ENCODE peak calls at places on chromosomes 2 and 18, in seven cellular contexts. One of them, this sample, is unnamed.

GRCh38 chr18:5195656-5196055 is 1.4 kb downstream of the AKAIN1 start:
- DNase-seq in IMR-90: no peak
- DNase-seq in HCT116: no peak
- DNase-seq in H1: no peak
- DNase-seq in GM12878: no peak
- DNase-seq in K562: no peak
- DNase-seq in A549: no peak
- DNase-seq in this sample: no peak

GRCh38 chr2:64196986-64197385 is 52.8 kb upstream of the PELI1 start:
- DNase-seq in A549: no peak
- DNase-seq in K562: no peak
- DNase-seq in IMR-90: no peak
- DNase-seq in HCT116: no peak
- DNase-seq in H1: no peak
- DNase-seq in GM12878: no peak
- DNase-seq in this sample: no peak

GRCh38 chr2:100744589-100744988 is 75.3 kb upstream of the NPAS2 start:
- DNase-seq in IMR-90: peak; percentile 65
- DNase-seq in A549: no peak
- DNase-seq in HCT116: no peak
- DNase-seq in H1: no peak
- DNase-seq in K562: no peak
- DNase-seq in GM12878: no peak
- DNase-seq in this sample: peak; percentile 47

GRCh38 chr2:123359636-123360035 is 665.5 kb upstream of the CNTNAP5 start:
- DNase-seq in IMR-90: no peak
- DNase-seq in A549: no peak
- DNase-seq in GM12878: no peak
- DNase-seq in K562: no peak
- DNase-seq in H1: no peak
- DNase-seq in HCT116: no peak
- DNase-seq in this sample: no peak

GRCh38 chr2:48016620-48017019 is 110.3 kb upstream of the FBXO11 start:
- DNase-seq in A549: peak; percentile 21
- DNase-seq in K562: peak; percentile 31
- DNase-seq in HCT116: peak; percentile 29
- DNase-seq in H1: no peak
- DNase-seq in IMR-90: no peak
- DNase-seq in GM12878: no peak
- DNase-seq in this sample: peak; percentile 43

GRCh38 chr2:29420999-29421856 is 306.0 kb downstream of the CLIP4 start:
- DNase-seq in HCT116: no peak
- DNase-seq in K562: no peak
- DNase-seq in GM12878: no peak
- DNase-seq in A549: no peak
- DNase-seq in H1: no peak
- DNase-seq in IMR-90: peak; percentile 40
- DNase-seq in this sample: no peak

GRCh38 chr2:177909962-177910361 is 162.6 kb downstream of the PDE11A start:
- DNase-seq in H1: no peak
- DNase-seq in GM12878: no peak
- DNase-seq in HCT116: no peak
- DNase-seq in A549: no peak
- DNase-seq in K562: no peak
- DNase-seq in IMR-90: peak; percentile 32
- DNase-seq in this sample: peak; percentile 10

GRCh38 chr2:54083440-54083839 is 32.0 kb upstream of the ACYP2 start:
- DNase-seq in HCT116: no peak
- DNase-seq in A549: no peak
- DNase-seq in IMR-90: peak; percentile 60
- DNase-seq in GM12878: no peak
- DNase-seq in H1: no peak
- DNase-seq in K562: no peak
- DNase-seq in this sample: no peak

GRCh38 chr18:7196421-7196820 is 34.5 kb upstream of the LRRC30 start:
- DNase-seq in IMR-90: no peak
- DNase-seq in H1: peak; percentile 10
- DNase-seq in A549: no peak
- DNase-seq in GM12878: no peak
- DNase-seq in HCT116: no peak
- DNase-seq in K562: no peak
- DNase-seq in this sample: no peak

GRCh38 chr18:43350176-43350575 is 72.9 kb upstream of the SYT4 start:
- DNase-seq in HCT116: no peak
- DNase-seq in K562: no peak
- DNase-seq in IMR-90: no peak
- DNase-seq in A549: no peak
- DNase-seq in GM12878: no peak
- DNase-seq in H1: no peak
- DNase-seq in this sample: no peak

GRCh38 chr2:224968051-224968450 is 74.2 kb downstream of the DOCK10 start:
- DNase-seq in H1: no peak
- DNase-seq in A549: no peak
- DNase-seq in K562: no peak
- DNase-seq in IMR-90: no peak
- DNase-seq in HCT116: no peak
- DNase-seq in GM12878: no peak
- DNase-seq in this sample: no peak

GRCh38 chr2:171403181-171403580 is 30.6 kb downstream of the METTL8 start:
- DNase-seq in A549: no peak
- DNase-seq in H1: no peak
- DNase-seq in K562: no peak
- DNase-seq in IMR-90: peak; percentile 49
- DNase-seq in HCT116: no peak
- DNase-seq in GM12878: no peak
- DNase-seq in this sample: peak; percentile 6

GRCh38 chr2:158412206-158412605 is 44.3 kb downstream of the CCDC148 start:
- DNase-seq in GM12878: no peak
- DNase-seq in IMR-90: peak; percentile 76
- DNase-seq in K562: no peak
- DNase-seq in HCT116: no peak
- DNase-seq in A549: no peak
- DNase-seq in H1: no peak
- DNase-seq in this sample: peak; percentile 50

GRCh38 chr18:56021136-56021813 is 433.3 kb upstream of the TCF4 start:
- DNase-seq in IMR-90: peak; percentile 51
- DNase-seq in HCT116: no peak
- DNase-seq in GM12878: no peak
- DNase-seq in K562: no peak
- DNase-seq in H1: no peak
- DNase-seq in A549: no peak
- DNase-seq in this sample: no peak

GRCh38 chr2:72037322-72037721 is 110.3 kb downstream of the CYP26B1 start:
- DNase-seq in A549: no peak
- DNase-seq in HCT116: no peak
- DNase-seq in GM12878: no peak
- DNase-seq in IMR-90: no peak
- DNase-seq in H1: no peak
- DNase-seq in K562: no peak
- DNase-seq in this sample: no peak

GRCh38 chr2:144102386-144102785 is 417.5 kb downstream of the ZEB2 start:
- DNase-seq in A549: no peak
- DNase-seq in IMR-90: no peak
- DNase-seq in GM12878: no peak
- DNase-seq in H1: no peak
- DNase-seq in HCT116: no peak
- DNase-seq in K562: no peak
- DNase-seq in this sample: no peak

GRCh38 chr18:70072678-70073077 is 125.0 kb upstream of the CD226 start:
- DNase-seq in GM12878: no peak
- DNase-seq in K562: peak; percentile 10
- DNase-seq in A549: no peak
- DNase-seq in H1: no peak
- DNase-seq in IMR-90: peak; percentile 50
- DNase-seq in HCT116: no peak
- DNase-seq in this sample: peak; percentile 34

DNA sequence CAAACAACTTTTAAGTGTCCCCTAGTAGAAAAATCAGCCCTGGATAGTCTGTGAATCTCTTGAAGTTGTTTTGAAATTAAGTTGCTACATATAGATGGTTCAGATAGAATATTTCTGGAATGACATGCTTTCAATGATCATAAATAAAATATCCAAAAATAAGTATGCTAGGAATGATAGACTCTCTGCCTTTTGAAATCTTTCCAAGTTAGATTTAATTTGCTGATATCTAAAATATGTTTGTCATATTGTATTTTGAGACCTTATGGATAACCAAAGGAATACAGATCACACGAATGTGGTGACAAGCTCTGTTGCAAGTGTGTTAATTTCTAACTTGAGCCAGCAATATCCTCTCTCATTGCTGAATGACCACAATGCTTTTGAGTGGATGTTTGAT is 488.7 kb downstream of the THSD7B start:
- DNase-seq in GM12878: no peak
- DNase-seq in A549: no peak
- DNase-seq in HCT116: no peak
- DNase-seq in H1: no peak
- DNase-seq in IMR-90: no peak
- DNase-seq in K562: no peak
- DNase-seq in this sample: no peak
- H3K4me1 ChIP-seq in GM12878: no peaks in the 10 kb centered on the region
- H3K4me1 ChIP-seq in A549: no peaks in the 10 kb centered on the region
- H3K4me1 ChIP-seq in HCT116: no peaks in the 10 kb centered on the region
- H3K4me1 ChIP-seq in H1: no peaks in the 10 kb centered on the region
- H3K4me1 ChIP-seq in IMR-90: no peaks in the 10 kb centered on the region
- H3K4me1 ChIP-seq in K562: no peaks in the 10 kb centered on the region
- H3K4me1 ChIP-seq in this sample: no peaks in the 10 kb centered on the region

GRCh38 chr2:151902829-151903228 is 74.6 kb upstream of the ARL5A start:
- DNase-seq in K562: no peak
- DNase-seq in A549: no peak
- DNase-seq in IMR-90: no peak
- DNase-seq in HCT116: no peak
- DNase-seq in GM12878: no peak
- DNase-seq in H1: no peak
- DNase-seq in this sample: no peak
- TF ChIP-seq CEBPB in K562: no peak
- TF ChIP-seq CEBPB in A549: no peak
- TF ChIP-seq CEBPB in IMR-90: no peak
- TF ChIP-seq CEBPB in HCT116: no peak
- TF ChIP-seq CEBPB in GM12878: no peak
- TF ChIP-seq CEBPB in H1: no peak
- TF ChIP-seq CEBPB in this sample: no peak

GRCh38 chr2:217731805-217732204 is 271.0 kb downstream of the TNS1 start:
- DNase-seq in GM12878: no peak
- DNase-seq in IMR-90: peak; percentile 40
- DNase-seq in A549: no peak
- DNase-seq in HCT116: no peak
- DNase-seq in H1: no peak
- DNase-seq in K562: no peak
- DNase-seq in this sample: no peak
- H3K4me1 ChIP-seq in GM12878: no peaks in the 10 kb centered on the region
- H3K4me1 ChIP-seq in IMR-90: peaks cover 17% of the 10 kb centered on the region
- H3K4me1 ChIP-seq in A549: no peaks in the 10 kb centered on the region
- H3K4me1 ChIP-seq in HCT116: no peaks in the 10 kb centered on the region
- H3K4me1 ChIP-seq in H1: no peaks in the 10 kb centered on the region
- H3K4me1 ChIP-seq in K562: no peaks in the 10 kb centered on the region
- H3K4me1 ChIP-seq in this sample: no peaks in the 10 kb centered on the region

DNA sequence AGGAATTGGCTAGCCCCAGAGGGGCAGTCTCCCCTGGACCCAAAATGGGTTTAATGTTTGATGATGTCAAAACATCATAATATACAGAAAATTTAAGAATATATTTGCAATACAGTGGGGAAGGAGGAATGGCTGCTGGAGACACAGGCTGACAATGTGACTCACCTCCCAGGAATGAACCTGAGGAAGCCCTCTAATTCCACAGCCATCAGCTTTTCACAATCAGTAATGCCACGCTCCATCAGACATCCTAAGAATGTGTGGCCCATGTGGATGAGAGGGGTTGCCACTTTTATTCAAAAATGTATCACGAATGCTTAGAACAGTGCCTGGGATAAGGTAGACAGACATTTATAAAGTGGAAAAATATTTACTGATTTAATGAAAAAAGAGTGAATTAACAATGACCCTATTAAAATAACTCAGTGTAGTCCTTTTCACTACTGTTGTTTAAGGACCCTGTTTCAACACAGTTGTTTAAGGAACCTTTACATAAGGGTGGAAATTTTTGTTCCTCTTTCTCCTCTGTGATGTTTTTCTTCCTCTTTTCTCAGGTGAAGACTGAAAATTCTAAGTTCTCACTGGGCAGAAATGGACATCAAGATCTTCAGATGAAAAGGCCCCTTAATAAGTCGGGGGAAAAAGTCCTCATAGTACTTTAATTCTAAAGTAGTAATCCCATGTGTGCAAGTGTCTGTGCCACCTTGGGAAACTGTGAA is 17.5 kb upstream of the TMEM163 start:
- DNase-seq in K562: no peak
- DNase-seq in H1: no peak
- DNase-seq in A549: no peak
- DNase-seq in GM12878: no peak
- DNase-seq in IMR-90: peak; percentile 50
- DNase-seq in HCT116: peak; percentile 3
- DNase-seq in this sample: no peak
- TF ChIP-seq CEBPB in K562: no peak
- TF ChIP-seq CEBPB in H1: no peak
- TF ChIP-seq CEBPB in A549: no peak
- TF ChIP-seq CEBPB in GM12878: no peak
- TF ChIP-seq CEBPB in IMR-90: no peak
- TF ChIP-seq CEBPB in HCT116: no peak
- TF ChIP-seq CEBPB in this sample: no peak

DNA sequence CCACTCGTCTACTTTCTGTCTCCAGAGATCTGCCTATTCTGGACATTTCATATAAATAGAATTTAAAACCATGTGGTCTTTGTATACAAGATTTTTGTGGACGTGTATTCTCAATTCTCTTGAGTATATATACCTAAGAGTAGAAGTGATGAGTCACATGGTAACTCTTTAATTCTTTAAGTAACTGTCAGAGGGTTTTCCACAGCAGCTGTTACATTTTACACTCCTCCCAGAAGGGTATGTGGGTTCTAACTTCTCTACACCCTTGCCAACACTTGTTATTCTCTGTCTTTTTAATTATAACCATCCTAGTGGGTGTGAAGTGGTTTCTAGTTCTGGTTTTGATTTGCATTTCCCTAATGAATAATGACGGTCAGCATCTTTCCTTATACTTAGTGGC is 70.9 kb downstream of the MAP3K20 start:
- DNase-seq in HCT116: no peak
- DNase-seq in A549: no peak
- DNase-seq in H1: no peak
- DNase-seq in GM12878: no peak
- DNase-seq in IMR-90: peak; percentile 76
- DNase-seq in K562: no peak
- DNase-seq in this sample: no peak
- H3K4me1 ChIP-seq in HCT116: peaks cover 32% of the 10 kb centered on the region
- H3K4me1 ChIP-seq in A549: peaks cover 39% of the 10 kb centered on the region
- H3K4me1 ChIP-seq in H1: no peaks in the 10 kb centered on the region
- H3K4me1 ChIP-seq in GM12878: peaks cover 4% of the 10 kb centered on the region
- H3K4me1 ChIP-seq in IMR-90: peaks cover 18% of the 10 kb centered on the region
- H3K4me1 ChIP-seq in K562: no peaks in the 10 kb centered on the region
- H3K4me1 ChIP-seq in this sample: no peaks in the 10 kb centered on the region